ENCODE peak calls at places on chromosomes 16 and 17, in six cellular contexts. One of them, this sample, is unnamed.
A peak's percentile ranks its signal among the peaks of the same experiment; 100 is the strongest.

GRCh38 chr16:87949071-87949744 is 2.0 kb upstream of the BANP start:
- DNase-seq in neural progenitor cell: no peak
- DNase-seq in mammary epithelial cell: no peak
- DNase-seq in HCT116: no peak
- DNase-seq in K562: no peak
- DNase-seq in mesenchymal stem cell: no peak
- DNase-seq in this sample: no peak

GRCh38 chr17:65172511-65173136 is 35.5 kb downstream of the RGS9 start:
- DNase-seq in mesenchymal stem cell: no peak
- DNase-seq in K562: no peak
- DNase-seq in HCT116: no peak
- DNase-seq in neural progenitor cell: no peak
- DNase-seq in mammary epithelial cell: no peak
- DNase-seq in this sample: no peak

GRCh38 chr16:297832-298231 is 14.9 kb downstream of the PDIA2 start:
- DNase-seq in HCT116: no peak
- DNase-seq in mammary epithelial cell: no peak
- DNase-seq in mesenchymal stem cell: no peak
- DNase-seq in neural progenitor cell: no peak
- DNase-seq in K562: no peak
- DNase-seq in this sample: no peak

GRCh38 chr17:71963791-71964190 is 157.0 kb upstream of the SOX9 start:
- DNase-seq in K562: no peak
- DNase-seq in neural progenitor cell: no peak
- DNase-seq in mammary epithelial cell: no peak
- DNase-seq in HCT116: no peak
- DNase-seq in mesenchymal stem cell: no peak
- DNase-seq in this sample: no peak

GRCh38 chr16:85537331-85537788 is 75.8 kb upstream of the GSE1 start:
- DNase-seq in K562: no peak
- DNase-seq in mammary epithelial cell: no peak
- DNase-seq in mesenchymal stem cell: no peak
- DNase-seq in neural progenitor cell: no peak
- DNase-seq in HCT116: no peak
- DNase-seq in this sample: no peak

GRCh38 chr17:47726796-47727703 is 6.0 kb upstream of the TBX21 start:
- DNase-seq in neural progenitor cell: no peak
- DNase-seq in mammary epithelial cell: no peak
- DNase-seq in mesenchymal stem cell: no peak
- DNase-seq in HCT116: no peak
- DNase-seq in K562: no peak
- DNase-seq in this sample: no peak

GRCh38 chr16:83402160-83402794 is 405.5 kb upstream of the HSBP1 start:
- DNase-seq in mammary epithelial cell: peak; percentile 41
- DNase-seq in HCT116: no peak
- DNase-seq in mesenchymal stem cell: no peak
- DNase-seq in neural progenitor cell: no peak
- DNase-seq in K562: no peak
- DNase-seq in this sample: peak; percentile 53

GRCh38 chr16:1019234-1019933 is 37.8 kb downstream of the SOX8 start:
- DNase-seq in neural progenitor cell: peak; percentile 92
- DNase-seq in HCT116: no peak
- DNase-seq in K562: no peak
- DNase-seq in mesenchymal stem cell: no peak
- DNase-seq in mammary epithelial cell: peak; percentile 14
- DNase-seq in this sample: no peak

GRCh38 chr17:35915153-35915969 is 15.2 kb downstream of the RDM1 start:
- DNase-seq in K562: no peak
- DNase-seq in HCT116: no peak
- DNase-seq in mammary epithelial cell: no peak
- DNase-seq in mesenchymal stem cell: no peak
- DNase-seq in neural progenitor cell: no peak
- DNase-seq in this sample: no peak

GRCh38 chr17:58272367-58273280 is 8.1 kb downstream of the MPO start:
- DNase-seq in HCT116: no peak
- DNase-seq in mesenchymal stem cell: no peak
- DNase-seq in K562: no peak
- DNase-seq in neural progenitor cell: no peak
- DNase-seq in mammary epithelial cell: no peak
- DNase-seq in this sample: no peak

GRCh38 chr16:80804061-80804450 is 342 bp downstream of the CDYL2 start:
- DNase-seq in K562: peak; percentile 11
- DNase-seq in neural progenitor cell: no peak
- DNase-seq in mammary epithelial cell: peak; percentile 31
- DNase-seq in mesenchymal stem cell: peak; percentile 42
- DNase-seq in HCT116: no peak
- DNase-seq in this sample: peak; percentile 59

GRCh38 chr16:56753410-56753809 is 23.5 kb downstream of the NUP93 start:
- DNase-seq in mammary epithelial cell: peak; percentile 38
- DNase-seq in HCT116: no peak
- DNase-seq in neural progenitor cell: no peak
- DNase-seq in K562: no peak
- DNase-seq in mesenchymal stem cell: no peak
- DNase-seq in this sample: peak; percentile 66
- H3K9ac ChIP-seq in mammary epithelial cell: no peak overlapping the region
- H3K9ac ChIP-seq in HCT116: no peak overlapping the region
- H3K9ac ChIP-seq in neural progenitor cell: no peak overlapping the region
- H3K9ac ChIP-seq in K562: no peak overlapping the region
- H3K9ac ChIP-seq in mesenchymal stem cell: no peak overlapping the region
- H3K9ac ChIP-seq in this sample: no peak overlapping the region

GRCh38 chr17:42871647-42872046 is 20.6 kb downstream of the AOC3 start:
- DNase-seq in mesenchymal stem cell: no peak
- DNase-seq in HCT116: no peak
- DNase-seq in mammary epithelial cell: no peak
- DNase-seq in K562: no peak
- DNase-seq in neural progenitor cell: no peak
- DNase-seq in this sample: no peak
- H3K9ac ChIP-seq in mesenchymal stem cell: no peak overlapping the region
- H3K9ac ChIP-seq in HCT116: no peak overlapping the region
- H3K9ac ChIP-seq in mammary epithelial cell: no peak overlapping the region
- H3K9ac ChIP-seq in K562: no peak overlapping the region
- H3K9ac ChIP-seq in neural progenitor cell: no peak overlapping the region
- H3K9ac ChIP-seq in this sample: no peak overlapping the region

GRCh38 chr16:57371494-57372371 is 557 bp upstream of the CX3CL1 start:
- DNase-seq in mammary epithelial cell: no peak
- DNase-seq in neural progenitor cell: no peak
- DNase-seq in mesenchymal stem cell: no peak
- DNase-seq in HCT116: no peak
- DNase-seq in K562: no peak
- DNase-seq in this sample: no peak

GRCh38 chr16:57373117-57373947 is 1.0 kb downstream of the CX3CL1 start:
- DNase-seq in K562: no peak
- DNase-seq in neural progenitor cell: peak; percentile 13
- DNase-seq in mesenchymal stem cell: no peak
- DNase-seq in mammary epithelial cell: no peak
- DNase-seq in HCT116: no peak
- DNase-seq in this sample: no peak

GRCh38 chr16:57376313-57376818 is 4.1 kb downstream of the CX3CL1 start:
- DNase-seq in mammary epithelial cell: no peak
- DNase-seq in neural progenitor cell: no peak
- DNase-seq in HCT116: no peak
- DNase-seq in K562: no peak
- DNase-seq in mesenchymal stem cell: no peak
- DNase-seq in this sample: no peak

GRCh38 chr16:57374067-57374534 is 1.8 kb downstream of the CX3CL1 start:
- DNase-seq in HCT116: no peak
- DNase-seq in K562: no peak
- DNase-seq in neural progenitor cell: no peak
- DNase-seq in mammary epithelial cell: peak; percentile 80
- DNase-seq in mesenchymal stem cell: no peak
- DNase-seq in this sample: peak; percentile 77

DNA sequence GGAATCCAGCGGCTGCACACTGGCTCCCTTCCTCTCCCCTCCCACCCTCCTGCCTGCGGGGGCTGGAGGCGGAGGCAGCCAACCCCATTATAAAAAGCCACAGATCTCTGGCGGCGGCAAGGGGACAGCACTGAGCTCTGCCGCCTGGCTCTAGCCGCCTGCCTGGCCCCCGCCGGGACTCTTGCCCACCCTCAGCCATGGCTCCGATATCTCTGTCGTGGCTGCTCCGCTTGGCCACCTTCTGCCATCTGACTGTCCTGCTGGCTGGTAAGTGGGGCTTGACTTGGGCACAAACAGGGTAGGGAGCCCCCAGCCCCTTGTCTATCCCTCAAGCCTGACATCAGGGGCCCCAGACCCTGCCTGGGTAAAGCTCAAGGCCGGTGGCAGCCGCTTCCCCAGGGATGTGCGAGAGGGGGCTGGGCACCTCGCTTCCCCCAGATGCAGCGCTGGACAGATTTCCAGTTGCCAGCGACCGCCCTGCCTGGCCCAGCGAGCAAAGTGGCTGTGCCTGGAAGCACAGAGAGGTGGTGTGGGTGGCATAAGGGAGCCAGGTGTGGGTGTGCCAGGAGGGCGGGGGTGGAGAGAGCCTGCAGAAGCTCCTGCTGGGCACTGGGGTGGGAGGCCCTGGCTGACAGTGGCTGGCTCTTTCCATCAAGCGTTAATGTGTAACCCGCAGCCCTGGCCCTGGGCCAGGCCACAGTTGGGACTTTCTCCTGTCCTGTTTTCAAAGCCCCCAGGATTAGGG is at the start of gene CX3CL1:
- DNase-seq in mammary epithelial cell: peak; percentile 62
- DNase-seq in K562: no peak
- DNase-seq in HCT116: no peak
- DNase-seq in mesenchymal stem cell: peak; percentile 62
- DNase-seq in neural progenitor cell: peak; percentile 93
- DNase-seq in this sample: peak; percentile 59
- H3K9ac ChIP-seq in mammary epithelial cell: peak within 1 kb of the TSS; percentile 49
- H3K9ac ChIP-seq in K562: peak within 1 kb of the TSS; percentile 35
- H3K9ac ChIP-seq in HCT116: no peak within 1 kb of the TSS
- H3K9ac ChIP-seq in mesenchymal stem cell: no peak within 1 kb of the TSS
- H3K9ac ChIP-seq in neural progenitor cell: no peak within 1 kb of the TSS
- H3K9ac ChIP-seq in this sample: peak within 1 kb of the TSS; percentile 64

GRCh38 chr17:17963066-17963465 is 9.1 kb downstream of the TOM1L2 start:
- DNase-seq in mammary epithelial cell: no peak
- DNase-seq in K562: no peak
- DNase-seq in HCT116: no peak
- DNase-seq in neural progenitor cell: no peak
- DNase-seq in mesenchymal stem cell: no peak
- DNase-seq in this sample: no peak

GRCh38 chr17:17957584-17957916 is 14.7 kb downstream of the TOM1L2 start:
- DNase-seq in HCT116: no peak
- DNase-seq in mesenchymal stem cell: no peak
- DNase-seq in K562: no peak
- DNase-seq in mammary epithelial cell: no peak
- DNase-seq in neural progenitor cell: no peak
- DNase-seq in this sample: no peak

GRCh38 chr17:17963694-17964436 is 8.3 kb downstream of the TOM1L2 start:
- DNase-seq in mesenchymal stem cell: no peak
- DNase-seq in mammary epithelial cell: no peak
- DNase-seq in neural progenitor cell: no peak
- DNase-seq in K562: no peak
- DNase-seq in HCT116: no peak
- DNase-seq in this sample: no peak

GRCh38 chr17:17960500-17961050 is 11.6 kb downstream of the TOM1L2 start:
- DNase-seq in mesenchymal stem cell: no peak
- DNase-seq in neural progenitor cell: no peak
- DNase-seq in HCT116: no peak
- DNase-seq in K562: no peak
- DNase-seq in mammary epithelial cell: no peak
- DNase-seq in this sample: no peak

GRCh38 chr17:17959520-17960361 is 12.5 kb downstream of the TOM1L2 start:
- DNase-seq in mammary epithelial cell: no peak
- DNase-seq in HCT116: no peak
- DNase-seq in mesenchymal stem cell: peak; percentile 59
- DNase-seq in neural progenitor cell: no peak
- DNase-seq in K562: no peak
- DNase-seq in this sample: peak; percentile 70
- H3K9ac ChIP-seq in mammary epithelial cell: no peak overlapping the region
- H3K9ac ChIP-seq in HCT116: peak overlapping the region; percentile 35
- H3K9ac ChIP-seq in mesenchymal stem cell: peak overlapping the region; percentile 85
- H3K9ac ChIP-seq in neural progenitor cell: peak overlapping the region; percentile 9
- H3K9ac ChIP-seq in K562: no peak overlapping the region
- H3K9ac ChIP-seq in this sample: peak overlapping the region; percentile 74

GRCh38 chr17:81094744-81095607 is 60.0 kb downstream of the BAIAP2 start:
- DNase-seq in K562: peak; percentile 77
- DNase-seq in mesenchymal stem cell: peak; percentile 100
- DNase-seq in HCT116: peak; percentile 99
- DNase-seq in mammary epithelial cell: peak; percentile 98
- DNase-seq in neural progenitor cell: peak; percentile 88
- DNase-seq in this sample: peak; percentile 100
- H3K9ac ChIP-seq in K562: peak overlapping the region; percentile 94
- H3K9ac ChIP-seq in mesenchymal stem cell: peak overlapping the region; percentile 82
- H3K9ac ChIP-seq in HCT116: peak overlapping the region; percentile 72
- H3K9ac ChIP-seq in mammary epithelial cell: peak overlapping the region; percentile 32
- H3K9ac ChIP-seq in neural progenitor cell: no peak overlapping the region
- H3K9ac ChIP-seq in this sample: peak overlapping the region; percentile 87

GRCh38 chr16:26542198-26542597 is 524.5 kb upstream of the C16orf82 start:
- DNase-seq in HCT116: no peak
- DNase-seq in mammary epithelial cell: no peak
- DNase-seq in mesenchymal stem cell: no peak
- DNase-seq in neural progenitor cell: no peak
- DNase-seq in K562: no peak
- DNase-seq in this sample: no peak
- H3K9ac ChIP-seq in HCT116: no peak overlapping the region
- H3K9ac ChIP-seq in mammary epithelial cell: no peak overlapping the region
- H3K9ac ChIP-seq in mesenchymal stem cell: no peak overlapping the region
- H3K9ac ChIP-seq in neural progenitor cell: no peak overlapping the region
- H3K9ac ChIP-seq in K562: no peak overlapping the region
- H3K9ac ChIP-seq in this sample: no peak overlapping the region

GRCh38 chr16:75566040-75566888 is at the start of gene GABARAPL2:
- DNase-seq in mammary epithelial cell: peak; percentile 70
- DNase-seq in mesenchymal stem cell: peak; percentile 84
- DNase-seq in K562: peak; percentile 92
- DNase-seq in neural progenitor cell: peak; percentile 98
- DNase-seq in HCT116: peak; percentile 50
- DNase-seq in this sample: peak; percentile 38

GRCh38 chr16:75565640-75566039 is 539 bp upstream of the GABARAPL2 start:
- DNase-seq in mammary epithelial cell: no peak
- DNase-seq in K562: no peak
- DNase-seq in neural progenitor cell: no peak
- DNase-seq in mesenchymal stem cell: no peak
- DNase-seq in HCT116: no peak
- DNase-seq in this sample: no peak

GRCh38 chr16:75570351-75571104 is 4.3 kb downstream of the GABARAPL2 start:
- DNase-seq in HCT116: no peak
- DNase-seq in mesenchymal stem cell: no peak
- DNase-seq in mammary epithelial cell: no peak
- DNase-seq in K562: no peak
- DNase-seq in neural progenitor cell: no peak
- DNase-seq in this sample: no peak

GRCh38 chr16:75566889-75567255 is 693 bp downstream of the GABARAPL2 start:
- DNase-seq in HCT116: no peak
- DNase-seq in mammary epithelial cell: no peak
- DNase-seq in neural progenitor cell: peak; percentile 43
- DNase-seq in K562: peak; percentile 48
- DNase-seq in mesenchymal stem cell: peak; percentile 20
- DNase-seq in this sample: no peak

DNA sequence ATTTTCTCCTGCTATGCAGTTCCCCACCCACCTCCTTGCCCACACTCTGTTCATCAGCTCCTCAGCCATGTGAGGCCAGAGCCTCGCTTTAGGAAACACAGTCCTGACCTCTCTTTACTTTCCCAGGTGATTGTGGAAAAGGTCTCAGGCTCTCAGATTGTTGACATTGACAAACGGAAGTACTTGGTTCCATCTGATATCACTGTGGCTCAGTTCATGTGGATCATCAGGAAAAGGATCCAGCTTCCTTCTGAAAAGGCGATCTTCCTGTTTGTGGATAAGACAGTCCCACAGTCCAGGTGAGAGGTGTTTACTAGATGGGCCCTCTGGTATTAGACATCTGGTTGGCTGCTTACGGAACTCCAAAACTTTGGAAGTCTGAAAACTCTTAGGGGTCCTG is 1.7 kb downstream of the GABARAPL2 start:
- DNase-seq in neural progenitor cell: no peak
- DNase-seq in K562: no peak
- DNase-seq in HCT116: no peak
- DNase-seq in mammary epithelial cell: no peak
- DNase-seq in mesenchymal stem cell: no peak
- DNase-seq in this sample: no peak
- H3K9ac ChIP-seq in neural progenitor cell: no peak overlapping the region
- H3K9ac ChIP-seq in K562: no peak overlapping the region
- H3K9ac ChIP-seq in HCT116: no peak overlapping the region
- H3K9ac ChIP-seq in mammary epithelial cell: no peak overlapping the region
- H3K9ac ChIP-seq in mesenchymal stem cell: peak overlapping the region; percentile 91
- H3K9ac ChIP-seq in this sample: no peak overlapping the region